ENCODE peak calls at places on chromosomes 16 and 17, in nine cellular contexts. H is left lung; O is pancreas; R is heart right ventricle; L is lower leg skin; J is psoas muscle; F is breast epithelium; T is fibroblast of pulmonary artery; Q is naive thymus-derived CD4-positive, alpha-beta T cell. A is an unnamed sample.

GRCh38 chr17:35788504-35788998 is 6.9 kb downstream of the MMP28 start:
- DNase-seq in H (no peak), O (no peak), R (no peak), L (peak; percentile 39), J (no peak), F (no peak), T (peak; percentile 67), Q (no peak), A (peak; percentile 89)

GRCh38 chr16:59042296-59042695 is 308.2 kb upstream of the GOT2 start:
- DNase-seq in H (no peak), O (no peak), R (no peak), L (no peak), J (no peak), F (no peak), T (no peak), Q (no peak), A (no peak)

GRCh38 chr17:80125656-80126448 is 21.1 kb downstream of the EIF4A3 start:
- DNase-seq in H (no peak), O (no peak), R (no peak), L (no peak), J (no peak), F (no peak), T (peak; percentile 93), Q (no peak), A (peak; percentile 67)

GRCh38 chr17:80160536-80160935 is 9.3 kb upstream of the CARD14 start:
- DNase-seq in H (no peak), O (no peak), R (no peak), L (no peak), J (no peak), F (no peak), T (no peak), Q (no peak), A (no peak)

GRCh38 chr16:6066601-6067000 is 969.0 kb upstream of the EEF2KMT start:
- DNase-seq in H (no peak), O (no peak), R (no peak), L (no peak), J (no peak), F (no peak), T (no peak), Q (no peak), A (no peak)

GRCh38 chr16:3664187-3664896 is 9.9 kb downstream of the DNASE1 start:
- DNase-seq in H (no peak), O (no peak), R (no peak), L (no peak), J (peak; percentile 38), F (no peak), T (no peak), Q (no peak), A (no peak)

GRCh38 chr17:79907855-79908254 is 68.6 kb upstream of the CBX4 start:
- DNase-seq in H (peak; percentile 59), O (no peak), R (no peak), L (no peak), J (peak; percentile 15), F (no peak), T (no peak), Q (no peak), A (peak; percentile 20)

GRCh38 chr17:61335105-61335844 is 64.4 kb upstream of the TBX2 start:
- DNase-seq in H (no peak), O (no peak), R (no peak), L (no peak), J (no peak), F (no peak), T (peak; percentile 66), Q (no peak), A (peak; percentile 71)

GRCh38 chr16:30376508-30376907 is 1.9 kb downstream of the MYL11 start:
- DNase-seq in H (no peak), O (no peak), R (no peak), L (no peak), J (no peak), F (no peak), T (no peak), Q (no peak), A (no peak)

GRCh38 chr17:44376124-44376523 is 12.5 kb upstream of the FAM171A2 start:
- DNase-seq in H (no peak), O (no peak), R (peak; percentile 64), L (no peak), J (no peak), F (no peak), T (peak; percentile 35), Q (no peak), A (no peak)

GRCh38 chr16:14491831-14492529 is 138.1 kb downstream of the PARN start:
- DNase-seq in H (no peak), O (no peak), R (no peak), L (no peak), J (no peak), F (no peak), T (no peak), Q (no peak), A (no peak)

GRCh38 chr17:12522743-12523181 is 142.9 kb upstream of the MYOCD start:
- DNase-seq in H (peak; percentile 73), O (no peak), R (peak; percentile 11), L (no peak), J (no peak), F (no peak), T (peak; percentile 52), Q (no peak), A (peak; percentile 80)

GRCh38 chr16:57591086-57591869 is 37.2 kb upstream of the ADGRG1 start:
- DNase-seq in H (peak; percentile 70), O (peak; percentile 84), R (peak; percentile 74), L (peak; percentile 66), J (peak; percentile 71), F (peak; percentile 75), T (peak; percentile 78), Q (peak; percentile 44), A (peak; percentile 91)

GRCh38 chr16:48494742-48495141 is 109.5 kb upstream of the SIAH1 start:
- DNase-seq in H (no peak), O (no peak), R (no peak), L (no peak), J (no peak), F (no peak), T (no peak), Q (no peak), A (no peak)

DNA sequence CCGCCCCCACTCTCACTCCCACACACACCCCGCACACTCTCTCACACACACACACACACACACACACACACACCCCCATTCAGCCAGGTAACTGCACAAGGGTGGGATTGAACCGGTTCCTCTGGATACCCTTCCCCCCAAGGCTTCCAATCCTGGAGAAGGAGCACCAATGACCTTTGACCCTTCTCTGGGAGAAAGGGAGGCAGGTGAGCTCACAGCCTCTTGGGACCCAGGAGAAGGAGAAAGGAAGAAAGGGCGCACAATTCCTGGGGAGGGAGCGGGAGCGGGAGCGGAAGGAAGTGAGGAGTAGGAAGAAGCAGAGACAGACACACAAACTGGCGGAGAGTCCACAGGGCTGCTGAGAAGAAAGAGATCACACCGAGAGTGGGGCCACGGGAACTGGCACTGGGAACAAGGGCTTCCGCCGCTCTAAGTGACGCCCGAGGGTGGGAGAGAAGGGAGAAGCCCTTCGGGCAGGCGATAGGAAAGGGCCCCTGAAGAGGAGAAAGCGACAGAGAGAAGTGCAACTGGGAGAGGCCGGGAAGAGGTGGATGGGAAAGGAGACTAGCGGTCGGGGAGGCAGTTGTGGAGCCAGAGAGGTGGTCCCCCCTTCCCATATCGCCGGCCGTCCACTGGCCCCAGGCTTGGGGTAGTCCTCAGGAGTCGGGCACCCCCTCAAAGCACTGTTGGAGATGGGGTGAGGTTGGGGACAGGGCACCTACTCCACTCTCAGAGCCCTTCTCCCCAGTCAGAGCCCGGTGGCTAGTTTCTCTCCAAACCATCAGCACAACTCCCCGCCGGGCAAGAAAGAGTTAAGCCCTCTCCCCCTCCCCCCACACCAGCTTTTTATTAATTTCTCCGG is 1.3 kb downstream of the SAMD14 start:
- DNase-seq in H (no peak), O (no peak), R (no peak), L (no peak), J (peak; percentile 59), F (no peak), T (peak; percentile 38), Q (no peak), A (peak; percentile 19)
- H3K4me3 ChIP-seq in H (peak overlapping the region; percentile 28), O (no peak overlapping the region), R (peak overlapping the region; percentile 56), L (no peak overlapping the region), J (peak overlapping the region; percentile 69), F (peak overlapping the region; percentile 51), T (peak overlapping the region; percentile 57), Q (no peak overlapping the region), A (peak overlapping the region; percentile 52)

GRCh38 chr17:59542960-59543635 is 22.3 kb upstream of the DHX40 start:
- DNase-seq in H (no peak), O (no peak), R (no peak), L (no peak), J (no peak), F (no peak), T (no peak), Q (no peak), A (no peak)
- H3K4me3 ChIP-seq in H (no peak overlapping the region), O (no peak overlapping the region), R (no peak overlapping the region), L (no peak overlapping the region), J (no peak overlapping the region), F (no peak overlapping the region), T (no peak overlapping the region), Q (no peak overlapping the region), A (no peak overlapping the region)

GRCh38 chr17:56596741-56597494 is 3.4 kb downstream of the NOG start:
- DNase-seq in H (no peak), O (no peak), R (no peak), L (no peak), J (no peak), F (no peak), T (no peak), Q (no peak), A (no peak)
- H3K4me3 ChIP-seq in H (peak overlapping the region; percentile 14), O (no peak overlapping the region), R (peak overlapping the region; percentile 35), L (no peak overlapping the region), J (peak overlapping the region; percentile 81), F (peak overlapping the region; percentile 62), T (no peak overlapping the region), Q (peak overlapping the region; percentile 61), A (peak overlapping the region; percentile 31)

GRCh38 chr16:89922477-89922883 is 662 bp upstream of the TUBB3 start:
- DNase-seq in H (peak; percentile 88), O (peak; percentile 83), R (peak; percentile 80), L (peak; percentile 63), J (peak; percentile 75), F (peak; percentile 65), T (peak; percentile 90), Q (no peak), A (peak; percentile 97)

GRCh38 chr16:89920723-89921122 is 2.1 kb downstream of the MC1R start:
- DNase-seq in H (no peak), O (peak; percentile 55), R (no peak), L (no peak), J (no peak), F (no peak), T (no peak), Q (no peak), A (peak; percentile 37)

GRCh38 chr16:89919535-89920406 is 1.1 kb downstream of the MC1R start:
- DNase-seq in H (no peak), O (peak; percentile 62), R (no peak), L (no peak), J (no peak), F (no peak), T (no peak), Q (no peak), A (no peak)

GRCh38 chr16:89921699-89922476 is 1.3 kb upstream of the TUBB3 start:
- DNase-seq in H (peak; percentile 90), O (no peak), R (peak; percentile 82), L (no peak), J (peak; percentile 77), F (no peak), T (peak; percentile 93), Q (no peak), A (peak; percentile 96)

DNA sequence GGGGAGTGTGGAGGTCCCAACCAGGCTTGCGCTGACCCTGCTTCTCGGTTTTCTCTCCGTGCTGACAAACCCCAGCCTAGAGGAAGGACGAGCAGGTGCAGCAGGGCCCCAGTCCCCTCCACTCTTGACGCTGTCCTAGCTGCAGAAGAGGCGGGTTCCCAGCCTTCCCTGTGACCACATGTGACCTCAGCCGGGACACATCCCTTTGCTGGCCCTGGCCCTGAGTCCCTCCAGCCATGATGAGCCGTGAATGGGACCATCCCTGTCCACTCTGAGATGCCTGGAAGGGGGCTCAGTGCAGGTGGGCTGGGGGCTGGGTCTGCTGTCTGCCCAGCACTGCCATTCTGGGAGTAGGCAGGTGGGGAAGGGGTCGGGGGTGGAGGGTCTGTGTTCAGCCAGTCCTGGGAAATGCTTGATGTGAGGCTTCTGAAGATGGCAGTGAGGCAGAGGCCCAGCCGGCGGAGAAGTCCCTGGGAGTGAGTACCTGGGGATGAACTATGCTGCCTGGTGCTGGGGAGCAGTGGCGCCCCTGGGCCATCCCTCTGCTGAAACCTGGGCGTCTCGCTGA is 1.9 kb upstream of the TUBB3 start:
- DNase-seq in H (no peak), O (peak; percentile 75), R (no peak), L (no peak), J (no peak), F (no peak), T (no peak), Q (no peak), A (no peak)
- H3K4me3 ChIP-seq in H (no peak overlapping the region), O (no peak overlapping the region), R (peak overlapping the region; percentile 69), L (no peak overlapping the region), J (peak overlapping the region; percentile 70), F (no peak overlapping the region), T (peak overlapping the region; percentile 83), Q (no peak overlapping the region), A (peak overlapping the region; percentile 81)

A was measured in astrocyte of the spinal cord.